ENCODE peak calls at places on chromosomes 5 and 9, in seven cellular contexts. N, J, G, A, Y, D and C are unnamed samples.

GRCh38 chr5:10595678-10596309 is 31.9 kb downstream of the ANKRD33B start:
- DNase-seq in N (peak; percentile 68), J (no peak), G (peak; percentile 52), A (no peak), Y (peak; percentile 88), D (peak; percentile 23), C (no peak)

GRCh38 chr5:23305055-23305454 is 202.4 kb upstream of the PRDM9 start:
- DNase-seq in N (no peak), J (no peak), G (no peak), A (no peak), Y (no peak), D (no peak), C (no peak)

GRCh38 chr5:174106997-174107655 is 61.6 kb downstream of the NSG2 start:
- DNase-seq in N (no peak), J (no peak), G (no peak), A (no peak), Y (no peak), D (no peak), C (no peak)

GRCh38 chr9:23073136-23073535 is 626.5 kb downstream of the DMRTA1 start:
- DNase-seq in N (no peak), J (no peak), G (no peak), A (no peak), Y (no peak), D (no peak), C (no peak)

GRCh38 chr9:136119259-136120118 is 814 bp upstream of the TMEM250 start:
- DNase-seq in N (peak; percentile 34), J (no peak), G (no peak), A (no peak), Y (peak; percentile 65), D (no peak), C (no peak)

GRCh38 chr9:98971168-98971914 is 27.6 kb downstream of the COL15A1 start:
- DNase-seq in N (peak; percentile 38), J (no peak), G (no peak), A (no peak), Y (peak; percentile 84), D (no peak), C (no peak)

GRCh38 chr9:82706781-82707180 is 356.2 kb downstream of the RASEF start:
- DNase-seq in N (no peak), J (no peak), G (no peak), A (no peak), Y (peak; percentile 9), D (no peak), C (no peak)

GRCh38 chr9:107323836-107324235 is 40.8 kb downstream of the RAD23B start:
- DNase-seq in N (no peak), J (no peak), G (no peak), A (no peak), Y (no peak), D (no peak), C (no peak)

GRCh38 chr9:33290994-33291397 is 680 bp downstream of the NFX1 start:
- DNase-seq in N (no peak), J (no peak), G (no peak), A (no peak), Y (no peak), D (no peak), C (no peak)